ENCODE peak calls at places on chromosomes 16 and 17, in ten cellular contexts. P, B, Z, X, S, R, I, K, T and W are unnamed samples.
A peak's percentile ranks its signal among the peaks of the same experiment; 100 is the strongest.

GRCh38 chr17:14373587-14374259 is 72.8 kb downstream of the HS3ST3B1 start:
- DNase-seq in P (no peak), B (no peak), Z (no peak), X (no peak), S (peak; percentile 23), R (no peak), I (no peak), K (peak; percentile 10), T (peak; percentile 16), W (no peak)

GRCh38 chr16:50153648-50154368 is 702 bp downstream of the TENT4B start:
- DNase-seq in P (no peak), B (peak; percentile 69), Z (no peak), X (peak; percentile 46), S (peak; percentile 26), R (peak; percentile 86), I (peak; percentile 37), K (no peak), T (no peak), W (peak; percentile 66)

GRCh38 chr16:55944377-55944802 is 69.2 kb upstream of the CES5A start:
- DNase-seq in P (peak; percentile 34), B (peak; percentile 68), Z (peak; percentile 24), X (peak; percentile 79), S (peak; percentile 87), R (peak; percentile 91), I (peak; percentile 36), K (peak; percentile 46), T (peak; percentile 86), W (peak; percentile 49)

GRCh38 chr17:28950017-28950751 is 1.1 kb downstream of the PHF12 start:
- DNase-seq in P (peak; percentile 47), B (peak; percentile 59), Z (no peak), X (peak; percentile 56), S (peak; percentile 52), R (peak; percentile 91), I (no peak), K (peak; percentile 64), T (peak; percentile 43), W (peak; percentile 49)

GRCh38 chr17:57957120-57957850 is 2.1 kb upstream of the CUEDC1 start:
- DNase-seq in P (no peak), B (peak; percentile 10), Z (no peak), X (no peak), S (no peak), R (peak; percentile 26), I (no peak), K (no peak), T (no peak), W (no peak)

GRCh38 chr17:1808649-1809048 is 21.1 kb downstream of the SMYD4 start:
- DNase-seq in P (no peak), B (no peak), Z (no peak), X (no peak), S (no peak), R (no peak), I (no peak), K (no peak), T (no peak), W (no peak)

GRCh38 chr16:66419527-66419926 is 7.6 kb upstream of the BEAN1 start:
- DNase-seq in P (no peak), B (no peak), Z (no peak), X (no peak), S (no peak), R (no peak), I (no peak), K (no peak), T (no peak), W (no peak)

GRCh38 chr17:69069289-69069688 is 8.6 kb upstream of the ABCA9 start:
- DNase-seq in P (no peak), B (peak; percentile 32), Z (no peak), X (no peak), S (no peak), R (no peak), I (no peak), K (no peak), T (no peak), W (no peak)

GRCh38 chr16:52070341-52071057 is 476.4 kb downstream of the TOX3 start:
- DNase-seq in P (no peak), B (no peak), Z (no peak), X (no peak), S (no peak), R (no peak), I (no peak), K (no peak), T (no peak), W (no peak)

GRCh38 chr16:53982631-53983042 is 278.7 kb downstream of the FTO start:
- DNase-seq in P (no peak), B (no peak), Z (no peak), X (no peak), S (no peak), R (no peak), I (no peak), K (no peak), T (no peak), W (no peak)

GRCh38 chr17:57195790-57196460 is 60.4 kb upstream of the MSI2 start:
- DNase-seq in P (no peak), B (no peak), Z (no peak), X (no peak), S (no peak), R (no peak), I (no peak), K (no peak), T (no peak), W (no peak)

GRCh38 chr17:40539711-40540411 is 25.4 kb downstream of the CCR7 start:
- DNase-seq in P (no peak), B (no peak), Z (no peak), X (peak; percentile 18), S (no peak), R (peak; percentile 78), I (no peak), K (no peak), T (no peak), W (no peak)

GRCh38 chr17:39938140-39938869 is 10.8 kb downstream of the LRRC3C start:
- DNase-seq in P (no peak), B (no peak), Z (no peak), X (no peak), S (no peak), R (no peak), I (no peak), K (no peak), T (no peak), W (peak; percentile 47)

GRCh38 chr17:75096082-75096625 is 8.4 kb downstream of the SLC16A5 start:
- DNase-seq in P (no peak), B (no peak), Z (peak; percentile 39), X (peak; percentile 76), S (peak; percentile 69), R (peak; percentile 87), I (peak; percentile 90), K (peak; percentile 99), T (peak; percentile 59), W (peak; percentile 31)

GRCh38 chr17:10429416-10430045 is 7.8 kb upstream of the MYH8 start:
- DNase-seq in P (no peak), B (no peak), Z (peak; percentile 45), X (no peak), S (peak; percentile 6), R (no peak), I (no peak), K (no peak), T (peak; percentile 17), W (no peak)

GRCh38 chr17:76998839-76999238 is 130.6 kb downstream of the MGAT5B start:
- DNase-seq in P (no peak), B (no peak), Z (no peak), X (no peak), S (no peak), R (peak; percentile 32), I (no peak), K (no peak), T (no peak), W (no peak)

GRCh38 chr16:25034916-25035315 is 19.7 kb upstream of the ARHGAP17 start:
- DNase-seq in P (no peak), B (no peak), Z (no peak), X (no peak), S (no peak), R (no peak), I (no peak), K (no peak), T (peak; percentile 27), W (no peak)

GRCh38 chr17:80380068-80381061 is 34.6 kb upstream of the ENDOV start:
- DNase-seq in P (no peak), B (no peak), Z (no peak), X (no peak), S (no peak), R (peak; percentile 76), I (no peak), K (no peak), T (no peak), W (no peak)

GRCh38 chr17:32960815-32961214 is 30.8 kb upstream of the SPACA3 start:
- DNase-seq in P (no peak), B (no peak), Z (no peak), X (no peak), S (no peak), R (no peak), I (no peak), K (no peak), T (no peak), W (no peak)

GRCh38 chr17:34981538-34982241 is 1.4 kb downstream of the LIG3 start:
- DNase-seq in P (no peak), B (peak; percentile 37), Z (peak; percentile 27), X (no peak), S (peak; percentile 23), R (no peak), I (no peak), K (no peak), T (peak; percentile 28), W (no peak)

GRCh38 chr17:561118-561517 is 153.5 kb downstream of the VPS53 start:
- DNase-seq in P (no peak), B (no peak), Z (no peak), X (no peak), S (peak; percentile 19), R (no peak), I (peak; percentile 44), K (no peak), T (peak; percentile 32), W (peak; percentile 30)

GRCh38 chr17:58330997-58331814 is 2.6 kb upstream of the TSPOAP1 start:
- DNase-seq in P (peak; percentile 58), B (peak; percentile 20), Z (no peak), X (no peak), S (no peak), R (peak; percentile 84), I (no peak), K (no peak), T (no peak), W (no peak)

GRCh38 chr16:13426279-13426678 is 493.7 kb upstream of the ERCC4 start:
- DNase-seq in P (no peak), B (no peak), Z (no peak), X (no peak), S (no peak), R (no peak), I (no peak), K (peak; percentile 7), T (no peak), W (no peak)

GRCh38 chr16:68078726-68079615 is 6.2 kb upstream of the NFATC3 start:
- DNase-seq in P (no peak), B (no peak), Z (no peak), X (no peak), S (no peak), R (no peak), I (no peak), K (no peak), T (no peak), W (no peak)

GRCh38 chr16:70715860-70716357 is 30.1 kb upstream of the MTSS2 start:
- DNase-seq in P (no peak), B (peak; percentile 64), Z (no peak), X (no peak), S (peak; percentile 89), R (no peak), I (no peak), K (no peak), T (peak; percentile 19), W (no peak)

GRCh38 chr16:75379911-75380847 is 53.1 kb downstream of the CFDP1 start:
- DNase-seq in P (peak; percentile 37), B (no peak), Z (no peak), X (no peak), S (no peak), R (no peak), I (no peak), K (no peak), T (no peak), W (peak; percentile 67)

GRCh38 chr17:47200325-47200663 is 8.9 kb upstream of the MYL4 start:
- DNase-seq in P (no peak), B (no peak), Z (no peak), X (no peak), S (no peak), R (no peak), I (no peak), K (no peak), T (no peak), W (no peak)

GRCh38 chr17:78977992-78978973 is 1.4 kb downstream of the LGALS3BP start:
- DNase-seq in P (no peak), B (peak; percentile 78), Z (no peak), X (no peak), S (no peak), R (no peak), I (no peak), K (no peak), T (no peak), W (no peak)